ENCODE peak calls at places on chromosomes 1 and 21, in five cellular contexts. R, E, C, B and I are unnamed samples.

GRCh38 chr1:244316407-244316806 is 135.3 kb downstream of the ADSS2 start:
- DNase-seq in E (peak; percentile 69), C (no peak), R (peak; percentile 39), B (no peak), I (no peak)

GRCh38 chr1:32773764-32774463 is 43.2 kb downstream of the YARS1 start:
- DNase-seq in E (no peak), C (no peak), R (no peak), B (no peak), I (no peak)

GRCh38 chr1:75310067-75310466 is 175.9 kb downstream of the LHX8 start:
- DNase-seq in E (no peak), R (peak; percentile 28), B (no peak), C (no peak), I (no peak)

GRCh38 chr1:191752342-191752741 is 405.9 kb upstream of the RGS18 start:
- DNase-seq in E (no peak), B (no peak), C (no peak), R (no peak), I (no peak)

GRCh38 chr1:193115629-193116227 is 6.1 kb upstream of the CDC73 start:
- DNase-seq in E (peak; percentile 100), C (no peak), R (peak; percentile 99), B (peak; percentile 95), I (no peak)

GRCh38 chr1:205456868-205457724 is 1.3 kb upstream of the BLACAT1 start:
- DNase-seq in R (no peak), C (peak; percentile 40), E (no peak), B (no peak), I (no peak)

GRCh38 chr1:119779869-119780356 is 11.2 kb upstream of the HMGCS2 start:
- DNase-seq in R (peak; percentile 6), C (no peak), B (peak; percentile 28), E (peak; percentile 64), I (no peak)

GRCh38 chr1:59198565-59198964 is 98.3 kb upstream of the FGGY start:
- DNase-seq in C (no peak), R (no peak), B (peak; percentile 33), E (no peak), I (no peak)

GRCh38 chr1:207020016-207020708 is 12.4 kb downstream of the C1orf116 start:
- DNase-seq in R (no peak), E (no peak), C (no peak), B (no peak), I (no peak)

GRCh38 chr1:18020021-18020817 is 87.4 kb upstream of the IGSF21 start:
- DNase-seq in R (no peak), C (no peak), B (no peak), E (no peak), I (no peak)

GRCh38 chr1:41286486-41286885 is 44.4 kb upstream of the SCMH1 start:
- DNase-seq in E (no peak), B (no peak), R (no peak), C (peak; percentile 26), I (no peak)

GRCh38 chr21:38561205-38561604 is 62.9 kb upstream of the ERG start:
- DNase-seq in E (no peak), R (no peak), B (no peak), C (no peak), I (no peak)

GRCh38 chr1:205350626-205351235 is 6.0 kb downstream of the KLHDC8A start:
- DNase-seq in C (no peak), R (no peak), E (no peak), B (no peak), I (no peak)

GRCh38 chr1:43325381-43325780 is 12.2 kb upstream of the MPL start:
- DNase-seq in E (no peak), C (no peak), B (no peak), R (no peak), I (no peak)

GRCh38 chr1:232684331-232685105 is 54.6 kb upstream of the SIPA1L2 start:
- DNase-seq in R (peak; percentile 9), B (no peak), E (peak; percentile 61), C (no peak), I (no peak)

GRCh38 chr1:207084241-207084640 is 4.4 kb upstream of the C4BPB start:
- DNase-seq in B (no peak), C (no peak), E (peak; percentile 7), R (no peak), I (no peak)

GRCh38 chr1:235468009-235468408 is 36.2 kb downstream of the B3GALNT2 start:
- DNase-seq in R (peak; percentile 25), B (no peak), C (no peak), E (peak; percentile 36), I (no peak)

GRCh38 chr1:17119076-17119743 is at the start of gene PADI2:
- DNase-seq in E (peak; percentile 12), B (peak; percentile 33), C (peak; percentile 63), R (peak; percentile 22), I (peak; percentile 83)

GRCh38 chr1:76463278-76463677 is 388.7 kb downstream of the ST6GALNAC3 start:
- DNase-seq in E (no peak), B (no peak), C (no peak), R (no peak), I (peak; percentile 63)

GRCh38 chr1:106526650-106527049 is 529.8 kb upstream of the PRMT6 start:
- DNase-seq in B (peak; percentile 82), R (no peak), C (no peak), E (peak; percentile 46), I (no peak)

GRCh38 chr1:110548381-110548780 is 29.4 kb upstream of the KCNA10 start:
- DNase-seq in E (peak; percentile 8), C (peak; percentile 63), R (peak; percentile 6), B (no peak), I (peak; percentile 80)

GRCh38 chr1:36400825-36401601 is 3.3 kb upstream of the LSM10 start:
- DNase-seq in R (peak; percentile 66), E (peak; percentile 18), C (peak; percentile 18), B (peak; percentile 88), I (peak; percentile 97)

GRCh38 chr1:245154429-245155185 is at the start of gene KIF26B:
- DNase-seq in B (peak; percentile 47), R (peak; percentile 70), E (peak; percentile 50), C (peak; percentile 89), I (no peak)

GRCh38 chr1:21124846-21125245 is 51.9 kb downstream of the EIF4G3 start:
- DNase-seq in C (no peak), R (peak; percentile 22), B (peak; percentile 41), E (peak; percentile 73), I (no peak)

GRCh38 chr1:211501671-211502413 is 9.9 kb upstream of the RD3 start:
- DNase-seq in B (no peak), R (no peak), E (no peak), C (no peak), I (no peak)

GRCh38 chr1:211326140-211326527 is 499 bp upstream of the TRAF5 start:
- DNase-seq in B (no peak), E (no peak), R (no peak), C (no peak), I (no peak)

GRCh38 chr1:63157085-63157484 is 165.3 kb upstream of the FOXD3 start:
- DNase-seq in C (no peak), B (no peak), E (no peak), R (no peak), I (no peak)

GRCh38 chr21:29449306-29449940 is 150.7 kb downstream of the BACH1 start:
- DNase-seq in E (no peak), C (no peak), R (peak; percentile 7), B (no peak), I (no peak)

GRCh38 chr1:42806593-42806992 is 10.3 kb upstream of the ERMAP start:
- DNase-seq in C (no peak), B (peak; percentile 23), E (peak; percentile 19), R (no peak), I (no peak)

GRCh38 chr21:29221259-29221744 is 77.4 kb upstream of the BACH1 start:
- DNase-seq in C (no peak), B (no peak), R (peak; percentile 87), E (peak; percentile 98), I (no peak)

GRCh38 chr1:3922201-3922725 is 22.2 kb upstream of the C1orf174 start:
- DNase-seq in C (no peak), E (no peak), R (no peak), B (no peak), I (peak; percentile 81)

DNA sequence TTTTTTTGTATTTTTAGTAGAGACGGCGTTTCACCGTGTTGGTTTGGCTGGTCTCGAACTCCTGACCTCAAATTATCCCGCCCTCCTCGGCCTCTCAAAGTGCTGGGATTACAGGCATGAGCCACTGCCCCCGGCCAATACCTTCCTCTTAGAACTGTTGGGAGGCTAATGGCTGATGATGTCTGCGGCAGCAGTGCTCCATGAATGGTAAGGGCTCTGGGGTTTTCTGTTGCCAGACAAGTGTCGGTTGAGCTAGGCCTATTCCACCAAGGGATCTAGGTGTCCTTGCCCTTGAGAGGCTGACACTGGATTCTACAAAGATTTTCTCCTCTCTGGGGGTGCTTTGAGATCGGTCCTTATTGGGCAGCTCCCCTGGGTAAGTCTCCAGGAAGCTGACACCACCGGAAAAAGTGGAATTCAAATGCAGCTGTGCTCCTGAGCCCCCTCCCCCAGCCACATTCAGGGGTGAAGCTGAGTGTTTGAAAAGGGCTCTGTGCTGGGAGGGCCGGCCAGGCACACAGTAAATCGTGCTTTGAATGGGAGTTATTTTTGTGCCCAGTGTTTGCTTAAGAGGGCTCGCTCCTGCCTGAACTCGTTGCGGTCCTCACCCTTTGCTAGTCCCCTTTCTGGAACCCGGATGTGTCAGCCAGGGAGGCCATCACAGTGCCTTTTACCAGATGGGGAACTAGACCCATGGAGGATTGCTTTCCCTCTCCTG is 5.2 kb downstream of the SOX13 start:
- DNase-seq in C (no peak), E (peak; percentile 9), B (no peak), R (no peak), I (no peak)
- H3K4me3 ChIP-seq in C (no peak overlapping the region), E (no peak overlapping the region), B (no peak overlapping the region), R (no peak overlapping the region), I (no peak overlapping the region)

DNA sequence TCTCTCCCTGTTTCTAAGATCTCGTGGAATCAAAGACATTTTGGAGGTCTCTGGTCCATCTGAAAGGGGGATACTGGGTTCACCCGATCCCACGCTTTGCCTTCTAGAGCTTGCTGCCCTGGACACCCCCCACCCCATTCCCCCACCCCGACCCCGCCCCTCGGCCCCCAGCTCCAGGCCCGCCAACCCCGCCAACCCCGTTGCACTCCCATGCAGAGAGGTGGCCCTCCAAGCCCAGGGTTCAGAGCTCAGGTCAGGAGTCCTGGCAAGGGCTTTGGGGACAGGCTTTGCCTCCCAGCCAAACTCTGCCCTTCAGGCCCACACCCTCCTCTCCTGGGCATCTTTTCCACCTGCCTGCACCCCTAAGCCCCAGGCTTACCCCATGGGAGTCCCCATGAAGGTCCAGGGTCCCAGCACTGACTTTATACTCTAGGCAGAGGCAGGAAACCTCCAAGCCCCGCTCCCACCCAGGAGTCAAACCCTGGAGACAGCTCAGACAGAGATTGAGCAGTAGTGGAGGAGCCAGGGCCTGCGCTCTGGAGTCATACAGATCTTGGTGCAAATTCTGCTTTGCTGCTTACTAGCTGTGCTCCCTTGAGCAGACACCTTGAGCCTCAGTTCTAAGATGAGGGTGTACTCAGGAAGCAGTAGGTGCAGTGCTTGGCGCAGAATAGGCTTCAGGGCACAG is 155.9 kb downstream of the FOXD2 start:
- DNase-seq in C (no peak), E (no peak), R (no peak), B (no peak), I (no peak)
- H3K4me3 ChIP-seq in C (no peak overlapping the region), E (no peak overlapping the region), R (no peak overlapping the region), B (no peak overlapping the region), I (no peak overlapping the region)

GRCh38 chr1:163201906-163202305 is 810 bp downstream of the RGS5 start:
- DNase-seq in R (no peak), C (no peak), B (no peak), E (no peak), I (no peak)
- H3K4me3 ChIP-seq in R (no peak overlapping the region), C (peak overlapping the region; percentile 92), B (no peak overlapping the region), E (no peak overlapping the region), I (no peak overlapping the region)

DNA sequence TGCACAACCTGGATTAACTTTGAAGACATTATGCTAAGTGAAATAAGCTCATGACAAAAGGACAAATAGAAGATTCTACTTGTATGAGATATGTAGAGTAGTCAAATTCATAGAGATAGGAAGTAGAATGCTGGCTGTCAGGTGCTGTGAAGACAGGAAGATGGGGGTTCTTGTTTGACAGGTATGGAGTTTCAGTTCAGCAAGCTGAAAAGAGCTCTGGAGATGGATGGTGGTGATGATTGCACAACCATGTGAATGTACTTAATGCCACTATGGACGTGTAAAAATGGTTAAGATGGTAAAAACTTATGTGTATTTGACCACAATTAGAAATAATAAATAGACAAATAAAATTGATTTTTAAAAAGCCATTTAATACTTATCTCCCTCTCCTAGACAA is 169.8 kb upstream of the DUSP10 start:
- DNase-seq in B (no peak), C (no peak), E (no peak), R (no peak), I (no peak)
- H3K4me3 ChIP-seq in B (no peak overlapping the region), C (no peak overlapping the region), E (no peak overlapping the region), R (no peak overlapping the region), I (no peak overlapping the region)